ENCODE peak calls at places on chromosomes 1 and 21, in four cellular contexts. T, V, K and L are unnamed samples.

GRCh38 chr1:29240400-29240837 is 4.1 kb downstream of the PTPRU start:
- DNase-seq in V (no peak), T (no peak), K (no peak), L (no peak)

GRCh38 chr1:50333595-50333974 is 89.7 kb downstream of the DMRTA2 start:
- DNase-seq in V (peak; percentile 73), T (peak; percentile 56), K (no peak), L (peak; percentile 88)

GRCh38 chr21:15978158-15978805 is 248.5 kb downstream of the USP25 start:
- DNase-seq in T (no peak), V (no peak), K (no peak), L (peak; percentile 48)

GRCh38 chr1:15702722-15703550 is 18.8 kb downstream of the PLEKHM2 start:
- DNase-seq in V (no peak), K (no peak), T (no peak), L (peak; percentile 47)

GRCh38 chr1:207818971-207819451 is 67.2 kb downstream of the CD46 start:
- DNase-seq in V (no peak), T (no peak), K (no peak), L (peak; percentile 53)

GRCh38 chr1:191734321-191734720 is 423.9 kb upstream of the RGS18 start:
- DNase-seq in T (no peak), K (no peak), V (no peak), L (no peak)

GRCh38 chr1:9413143-9413876 is 120.6 kb downstream of the SPSB1 start:
- DNase-seq in V (peak; percentile 96), T (peak; percentile 46), K (peak; percentile 23), L (peak; percentile 90)

GRCh38 chr1:100921110-100921706 is 25.3 kb downstream of the SLC30A7 start:
- DNase-seq in T (peak; percentile 36), V (peak; percentile 47), K (no peak), L (peak; percentile 46)

GRCh38 chr1:44283524-44284173 is 70.4 kb downstream of the DMAP1 start:
- DNase-seq in T (no peak), V (no peak), K (no peak), L (no peak)

GRCh38 chr1:11071463-11072215 is 11.8 kb upstream of the SRM start:
- DNase-seq in K (no peak), V (no peak), T (no peak), L (no peak)

GRCh38 chr1:108125312-108126138 is 74.6 kb downstream of the SLC25A24 start:
- DNase-seq in K (peak; percentile 9), V (peak; percentile 54), T (peak; percentile 76), L (peak; percentile 84)

GRCh38 chr1:45299981-45300668 is 26.6 kb upstream of the HPDL start:
- DNase-seq in V (peak; percentile 67), K (no peak), T (peak; percentile 51), L (peak; percentile 79)

GRCh38 chr1:223496883-223497282 is 103.7 kb downstream of the CCDC185 start:
- DNase-seq in T (no peak), K (no peak), V (no peak), L (no peak)

GRCh38 chr1:113133759-113134158 is 60.8 kb downstream of the LRIG2 start:
- DNase-seq in K (no peak), T (no peak), V (no peak), L (no peak)

GRCh38 chr1:223337174-223337869 is 26.7 kb downstream of the SUSD4 start:
- DNase-seq in T (no peak), K (no peak), V (no peak), L (no peak)

GRCh38 chr1:26833432-26834405 is 7.2 kb downstream of the ZDHHC18 start:
- DNase-seq in V (peak; percentile 54), K (peak; percentile 71), T (peak; percentile 95), L (no peak)

GRCh38 chr1:172340520-172340919 is 80.0 kb upstream of the C1orf105 start:
- DNase-seq in K (no peak), T (no peak), V (no peak), L (no peak)

GRCh38 chr1:19488136-19488535 is 2.8 kb upstream of the CAPZB start:
- DNase-seq in T (no peak), K (no peak), V (no peak), L (no peak)

GRCh38 chr1:77636864-77637263 is 45.6 kb downstream of the ZZZ3 start:
- DNase-seq in T (no peak), K (no peak), V (no peak), L (no peak)

GRCh38 chr1:184242507-184242943 is 144.3 kb upstream of the C1orf21 start:
- DNase-seq in K (no peak), V (no peak), T (no peak), L (peak; percentile 38)

GRCh38 chr1:5975133-5975880 is 16.9 kb downstream of the NPHP4 start:
- DNase-seq in V (peak; percentile 43), T (peak; percentile 45), K (no peak), L (peak; percentile 86)

GRCh38 chr1:206923009-206923960 is 1.5 kb upstream of the FCMR start:
- DNase-seq in K (peak; percentile 50), V (peak; percentile 87), T (peak; percentile 84), L (no peak)